ENCODE peak calls at places on chromosomes 16 and 17, in six cellular contexts. J is A673; K is naive thymus-derived CD4-positive, alpha-beta T cell; W is psoas muscle; N is H9; Z is SJCRH30. U is an unnamed sample.

GRCh38 chr17:82985973-82986372 is 93.4 kb upstream of the METRNL start:
- DNase-seq in J (no peak), K (peak), W (no peak), N (peak), Z (peak), U (no peak)

GRCh38 chr17:67021196-67021595 is 23.2 kb upstream of the CACNG1 start:
- DNase-seq in J (peak), K (no peak), W (no peak), N (no peak), Z (no peak), U (no peak)

GRCh38 chr17:4393806-4394205 is 27.3 kb upstream of the UBE2G1 start:
- DNase-seq in J (no peak), K (no peak), W (no peak), N (no peak), Z (no peak), U (no peak)

GRCh38 chr16:83348991-83349390 is 458.8 kb upstream of the HSBP1 start:
- DNase-seq in J (no peak), K (no peak), W (no peak), N (no peak), Z (no peak), U (no peak)

GRCh38 chr16:55107851-55108250 is 177.2 kb downstream of the IRX5 start:
- DNase-seq in J (no peak), K (no peak), W (no peak), N (no peak), Z (no peak), U (no peak)

GRCh38 chr17:4506892-4507291 is 8.2 kb downstream of the SPNS2 start:
- DNase-seq in J (no peak), K (no peak), W (no peak), N (no peak), Z (no peak), U (no peak)

GRCh38 chr16:13041646-13042045 is 140.2 kb downstream of the SHISA9 start:
- DNase-seq in J (no peak), K (no peak), W (no peak), N (no peak), Z (no peak), U (no peak)

GRCh38 chr17:42679001-42679491 is 2.3 kb upstream of the PLEKHH3 start:
- DNase-seq in J (peak), K (peak), W (peak), N (peak), Z (peak), U (no peak)

GRCh38 chr16:21226749-21227148 is 6.8 kb upstream of the ANKS4B start:
- DNase-seq in J (no peak), K (no peak), W (no peak), N (no peak), Z (no peak), U (no peak)

GRCh38 chr17:9324864-9325263 is 250.8 kb downstream of the STX8 start:
- DNase-seq in J (no peak), K (no peak), W (no peak), N (no peak), Z (no peak), U (no peak)

GRCh38 chr17:68431661-68432071 is 25.6 kb downstream of the WIPI1 start:
- DNase-seq in J (peak), K (peak), W (no peak), N (peak), Z (no peak), U (no peak)

GRCh38 chr16:65773319-65773874 is 593.1 kb upstream of the CDH5 start:
- DNase-seq in J (no peak), K (no peak), W (no peak), N (peak), Z (no peak), U (no peak)

GRCh38 chr17:50459756-50460155 is 8.9 kb downstream of the CHAD start:
- DNase-seq in J (no peak), K (no peak), W (no peak), N (no peak), Z (no peak), U (no peak)

GRCh38 chr16:4935231-4935855 is 1.6 kb downstream of the PPL start:
- DNase-seq in J (no peak), K (no peak), W (peak), N (no peak), Z (no peak), U (no peak)

GRCh38 chr16:11256657-11257130 is 690 bp upstream of the SOCS1 start:
- DNase-seq in J (peak), K (no peak), W (peak), N (peak), Z (no peak), U (peak)

GRCh38 chr17:38747385-38748328 is 479 bp downstream of the PCGF2 start:
- DNase-seq in J (peak), K (no peak), W (peak), N (no peak), Z (peak), U (no peak)

GRCh38 chr17:80262291-80262690 is 1.6 kb downstream of the RNF213 start:
- DNase-seq in J (no peak), K (no peak), W (no peak), N (no peak), Z (no peak), U (no peak)

GRCh38 chr17:80262775-80263244 is 2.2 kb downstream of the RNF213 start:
- DNase-seq in J (no peak), K (no peak), W (no peak), N (no peak), Z (no peak), U (no peak)

GRCh38 chr17:80261159-80261894 is 675 bp downstream of the RNF213 start:
- DNase-seq in J (peak), K (peak), W (peak), N (peak), Z (peak), U (peak)

GRCh38 chr17:80260791-80261158 is at the start of gene RNF213:
- DNase-seq in J (peak), K (peak), W (peak), N (peak), Z (peak), U (peak)

DNA sequence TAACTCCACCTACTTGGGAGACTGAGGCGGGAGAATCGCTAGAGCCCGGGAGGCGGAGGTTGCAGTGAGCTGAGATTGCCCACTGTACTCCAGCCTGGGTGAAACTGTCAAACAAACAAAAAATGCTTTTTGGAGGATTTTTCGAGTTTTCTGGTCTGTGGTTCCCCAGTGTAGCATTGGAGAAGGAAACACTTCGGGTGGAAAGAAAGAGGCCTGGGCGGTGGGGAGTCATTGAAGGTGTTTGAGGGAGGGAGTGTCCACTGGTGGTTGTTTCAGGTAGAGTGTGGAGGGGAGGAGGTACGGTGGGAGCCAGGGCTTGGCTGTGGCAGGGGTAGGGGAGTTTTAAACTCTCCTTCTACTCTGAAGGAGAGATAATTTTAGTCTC is 1.2 kb downstream of the RNF213 start:
- DNase-seq in J (no peak), K (no peak), W (no peak), N (no peak), Z (no peak), U (no peak)
- H3K27ac ChIP-seq in J (peak), K (peak), W (peak), N (peak), Z (peak), U (peak)

DNA sequence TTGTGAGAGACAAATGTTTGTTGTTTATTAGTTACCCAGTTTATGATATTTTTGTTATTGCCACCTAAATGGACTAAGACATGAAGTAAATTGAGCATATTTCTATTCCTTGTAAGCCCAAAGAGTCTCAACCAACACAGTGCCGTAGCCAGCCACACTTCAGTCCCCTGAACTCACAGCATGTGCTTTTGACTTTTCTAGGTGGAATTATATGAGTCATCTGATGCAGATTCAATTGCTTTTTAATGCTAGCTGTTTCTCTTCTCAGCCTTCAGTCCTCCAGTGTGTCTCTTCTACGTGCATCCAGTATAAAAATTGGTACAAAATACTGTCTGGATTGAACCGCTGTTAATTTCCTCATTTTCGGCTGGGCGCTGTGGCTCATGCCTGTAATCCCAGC is 39.0 kb downstream of the IQCK start:
- DNase-seq in J (no peak), K (no peak), W (no peak), N (no peak), Z (no peak), U (no peak)
- H3K27ac ChIP-seq in J (no peak), K (no peak), W (no peak), N (no peak), Z (peak), U (peak)

GRCh38 chr17:17021194-17021863 is 20.9 kb upstream of the MPRIP start:
- DNase-seq in J (peak), K (no peak), W (peak), N (peak), Z (peak), U (no peak)
- H3K27ac ChIP-seq in J (peak), K (no peak), W (no peak), N (no peak), Z (peak), U (peak)

GRCh38 chr17:6669479-6670212 is 18.1 kb downstream of the C17orf100 start:
- DNase-seq in J (no peak), K (no peak), W (no peak), N (peak), Z (no peak), U (no peak)

GRCh38 chr17:6670999-6671398 is 19.4 kb downstream of the C17orf100 start:
- DNase-seq in J (no peak), K (no peak), W (no peak), N (no peak), Z (no peak), U (no peak)

GRCh38 chr17:6671431-6671830 is 19.9 kb downstream of the C17orf100 start:
- DNase-seq in J (no peak), K (no peak), W (no peak), N (no peak), Z (no peak), U (no peak)

GRCh38 chr17:6668727-6669425 is 17.3 kb downstream of the C17orf100 start:
- DNase-seq in J (no peak), K (no peak), W (no peak), N (peak), Z (no peak), U (no peak)

DNA sequence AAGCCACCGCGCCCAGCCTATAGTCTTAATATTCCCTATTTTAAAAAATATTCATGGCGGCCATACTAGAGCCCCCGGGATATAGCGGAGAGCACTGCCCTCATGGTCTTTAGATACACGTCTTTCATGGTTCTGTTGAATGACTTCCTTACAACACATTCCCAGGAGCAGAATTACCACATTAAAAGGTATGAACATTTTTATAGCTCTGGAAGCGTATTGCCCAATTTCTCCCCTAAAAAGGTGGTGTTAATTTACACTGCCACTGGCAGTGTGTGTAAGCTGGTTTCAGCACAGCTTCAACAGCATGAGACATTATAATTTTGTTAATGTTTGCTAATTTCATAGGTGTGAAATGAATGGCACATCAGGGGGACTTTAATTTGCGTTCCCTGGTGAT is 19.0 kb downstream of the C17orf100 start:
- DNase-seq in J (no peak), K (no peak), W (no peak), N (peak), Z (no peak), U (no peak)
- H3K27ac ChIP-seq in J (no peak), K (no peak), W (no peak), N (no peak), Z (no peak), U (no peak)

GRCh38 chr16:72042157-72042660 is 12.1 kb upstream of the HP start:
- DNase-seq in J (no peak), K (no peak), W (peak), N (no peak), Z (peak), U (no peak)
- H3K27ac ChIP-seq in J (no peak), K (no peak), W (peak), N (no peak), Z (peak), U (no peak)

DNA sequence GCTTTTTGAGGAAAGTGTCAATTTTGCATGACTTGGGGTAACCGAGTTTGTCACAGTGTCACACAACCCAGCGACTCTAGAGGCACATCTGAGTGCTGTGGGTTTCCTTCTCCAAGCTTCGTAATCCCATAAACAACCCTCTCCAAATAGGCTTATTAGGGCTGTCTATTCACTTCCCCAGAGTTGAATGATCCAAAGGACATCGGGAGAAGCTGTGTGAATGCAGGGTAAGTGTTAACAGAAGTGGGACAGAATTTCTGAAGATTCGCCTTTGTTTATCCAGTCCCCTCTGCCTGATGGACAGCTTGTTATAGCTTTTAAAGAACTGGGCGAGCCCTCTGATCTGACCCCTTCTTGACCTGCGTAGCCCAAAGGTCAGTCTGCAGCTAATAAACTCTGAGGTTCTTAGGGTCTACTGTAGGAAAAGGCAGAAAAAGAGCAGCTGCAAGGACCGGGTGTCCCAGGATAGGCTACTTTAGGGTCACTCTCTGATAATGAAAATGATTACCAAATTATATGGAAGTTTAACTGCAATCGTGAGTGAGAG is 233.2 kb downstream of the FTO start:
- DNase-seq in J (no peak), K (no peak), W (no peak), N (no peak), Z (no peak), U (no peak)
- H3K27ac ChIP-seq in J (no peak), K (no peak), W (no peak), N (no peak), Z (no peak), U (no peak)

GRCh38 chr17:45300060-45300751 is 16.6 kb downstream of the MAP3K14 start:
- DNase-seq in J (no peak), K (no peak), W (no peak), N (no peak), Z (no peak), U (no peak)

GRCh38 chr17:45301674-45302073 is 15.1 kb downstream of the MAP3K14 start:
- DNase-seq in J (no peak), K (no peak), W (no peak), N (no peak), Z (no peak), U (no peak)

GRCh38 chr17:45306094-45306493 is 10.7 kb downstream of the MAP3K14 start:
- DNase-seq in J (no peak), K (no peak), W (no peak), N (no peak), Z (no peak), U (no peak)

GRCh38 chr17:45305532-45306087 is 11.2 kb downstream of the MAP3K14 start:
- DNase-seq in J (no peak), K (no peak), W (no peak), N (no peak), Z (no peak), U (no peak)

DNA sequence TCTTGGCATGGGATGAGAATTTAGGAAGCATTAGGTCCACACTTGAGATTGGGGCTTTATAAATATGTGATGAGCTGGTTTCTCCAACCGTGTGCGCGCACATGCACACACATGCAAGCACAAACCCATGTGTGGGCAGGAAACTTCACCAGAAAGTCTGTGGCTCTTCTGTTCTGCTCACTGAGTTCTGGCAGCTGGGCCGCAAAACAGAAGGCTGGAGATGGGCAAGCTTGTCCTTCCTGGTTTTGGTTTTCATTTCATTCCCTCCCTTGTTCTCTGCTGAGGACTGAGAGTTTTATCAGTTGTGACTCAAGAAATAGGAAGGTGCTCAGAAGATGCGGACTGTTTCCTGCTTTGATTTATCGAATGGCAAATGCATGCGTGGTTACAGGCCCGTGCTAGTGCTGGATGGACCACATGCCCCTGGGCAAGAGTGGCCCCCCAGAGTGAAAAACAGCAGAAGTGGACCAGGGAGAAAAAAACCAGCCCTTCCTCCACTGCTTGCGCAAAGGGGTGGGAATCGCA is 14.1 kb downstream of the MAP3K14 start:
- DNase-seq in J (no peak), K (no peak), W (no peak), N (no peak), Z (no peak), U (no peak)
- H3K27ac ChIP-seq in J (no peak), K (no peak), W (peak), N (no peak), Z (no peak), U (no peak)

GRCh38 chr16:88744520-88744835 is 38.2 kb downstream of the CTU2 start:
- DNase-seq in J (no peak), K (no peak), W (no peak), N (no peak), Z (no peak), U (no peak)
- H3K27ac ChIP-seq in J (no peak), K (no peak), W (no peak), N (no peak), Z (no peak), U (no peak)